ENCODE peak calls at places on chromosomes 11 and 22, in seven cellular contexts. B is H1, H is HepG2, J is IMR-90, A is SK-N-SH, V is HCT116, K is K562. C is an unnamed sample. For H3K4me1, the result is how much of the 10 kb centered on the place peaks cover.

GRCh38 chr11:469684-470667 is 19.9 kb downstream of the PTDSS2 start:
- DNase-seq in A (peak), B (no peak), J (peak), H (peak), K (no peak), V (no peak), C (peak)

GRCh38 chr22:31866918-31867317 is 77.4 kb upstream of the YWHAH start:
- DNase-seq in A (no peak), J (no peak), V (no peak), H (no peak), K (peak), B (no peak), C (no peak)

GRCh38 chr11:65585396-65586246 is 9.8 kb downstream of the EHBP1L1 start:
- DNase-seq in H (no peak), V (no peak), B (no peak), A (peak), K (no peak), J (no peak), C (no peak)

GRCh38 chr11:65401073-65401802 is 14.8 kb downstream of the FRMD8 start:
- DNase-seq in B (no peak), V (no peak), K (peak), A (no peak), H (no peak), J (no peak), C (no peak)

GRCh38 chr22:50340157-50340879 is 2.8 kb upstream of the PPP6R2 start:
- DNase-seq in K (peak), H (peak), J (no peak), V (no peak), A (peak), B (no peak), C (peak)

GRCh38 chr11:64225608-64226506 is at the start of the genes NUDT22 and TRPT1:
- DNase-seq in B (no peak), H (peak), A (peak), J (peak), K (peak), V (no peak), C (peak)

GRCh38 chr11:45745065-45745811 is 59.7 kb upstream of the SLC35C1 start:
- DNase-seq in J (no peak), H (no peak), V (no peak), A (no peak), K (no peak), B (no peak), C (no peak)

GRCh38 chr22:49156662-49157285 is 670.9 kb downstream of the BRD1 start:
- DNase-seq in B (no peak), H (no peak), A (peak), J (no peak), K (no peak), V (no peak), C (no peak)

GRCh38 chr11:42494459-42494858 is 817.3 kb upstream of the API5 start:
- DNase-seq in K (no peak), B (no peak), H (no peak), V (no peak), J (no peak), A (no peak), C (no peak)

GRCh38 chr22:24503137-24503850 is 8.2 kb downstream of the UPB1 start:
- DNase-seq in K (peak), H (no peak), A (peak), B (no peak), V (peak), J (peak), C (peak)

GRCh38 chr11:45896392-45897068 is 10.5 kb downstream of the FREY1 start:
- DNase-seq in A (peak), V (no peak), J (no peak), K (no peak), H (no peak), B (no peak), C (no peak)

GRCh38 chr11:111764621-111765020 is 1.6 kb downstream of the PPP2R1B start:
- DNase-seq in H (no peak), A (no peak), B (no peak), V (no peak), J (peak), K (no peak), C (no peak)

GRCh38 chr11:33256031-33256807 is 962 bp upstream of the HIPK3 start:
- DNase-seq in H (no peak), J (no peak), B (no peak), K (no peak), V (no peak), A (peak), C (peak)

GRCh38 chr11:1087279-1087960 is 12.7 kb downstream of the MUC2 start:
- DNase-seq in K (no peak), B (no peak), A (no peak), H (no peak), J (no peak), V (no peak), C (no peak)

GRCh38 chr11:55732936-55733335 is 40.3 kb upstream of the OR5D13 start:
- DNase-seq in V (no peak), J (no peak), A (no peak), K (no peak), H (no peak), B (no peak), C (no peak)

GRCh38 chr11:132586801-132587200 is 945.5 kb downstream of the OPCML start:
- DNase-seq in A (no peak), K (no peak), B (no peak), H (no peak), J (peak), V (no peak), C (no peak)

GRCh38 chr11:35389897-35390462 is 29.4 kb downstream of the SLC1A2 start:
- DNase-seq in A (no peak), K (no peak), H (no peak), V (no peak), B (no peak), J (no peak), C (no peak)

GRCh38 chr11:19200410-19201201 is 1.2 kb downstream of the CSRP3 start:
- DNase-seq in K (no peak), J (peak), B (no peak), H (no peak), V (no peak), A (no peak), C (no peak)

GRCh38 chr11:33266418-33267215 is 9.4 kb downstream of the HIPK3 start:
- DNase-seq in K (peak), A (no peak), H (peak), B (no peak), J (peak), V (no peak), C (peak)

GRCh38 chr22:45531441-45531840 is 28.8 kb downstream of the FBLN1 start:
- DNase-seq in H (no peak), V (no peak), B (no peak), A (no peak), J (no peak), K (no peak), C (no peak)
- H3K27ac ChIP-seq in H (no peak), V (no peak), B (no peak), A (no peak), J (peak), K (no peak), C (no peak)

DNA sequence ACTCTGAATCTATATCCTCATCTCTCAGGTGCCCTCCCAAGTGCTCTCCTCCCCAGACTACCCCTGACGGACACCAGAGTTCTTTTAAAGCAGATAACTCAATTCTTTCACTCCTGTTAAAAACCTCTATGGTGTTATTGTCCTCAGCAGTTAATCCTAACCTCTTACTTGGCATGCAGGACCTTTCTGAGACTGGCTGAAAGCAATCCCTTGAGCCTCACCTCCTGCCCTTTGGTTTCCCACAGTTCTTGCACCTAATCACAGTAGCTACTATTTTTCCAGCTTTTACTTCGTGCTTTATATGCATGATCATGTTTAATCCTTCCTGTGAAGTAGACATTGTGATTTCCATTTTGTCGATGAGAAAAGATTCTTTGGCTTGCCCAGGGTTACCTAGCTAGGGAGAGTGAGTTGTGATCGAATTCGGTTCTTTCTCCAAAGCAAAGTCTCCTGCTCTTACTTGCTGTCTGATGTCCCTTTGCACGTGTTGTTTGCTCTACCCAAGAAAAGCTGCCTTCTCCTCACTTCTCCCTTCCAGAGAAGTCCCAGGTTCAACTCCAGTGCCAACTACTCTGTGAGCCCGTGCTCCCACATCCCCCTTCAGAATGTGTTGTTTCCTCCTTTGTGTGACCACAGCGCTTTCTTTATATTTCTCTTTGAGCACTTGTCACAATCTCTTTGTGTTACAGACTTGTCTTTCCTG is 2.1 kb downstream of the UBE2L3 start:
- DNase-seq in J (no peak), H (no peak), V (no peak), B (no peak), K (peak), A (no peak), C (no peak)
- H3K4me1 ChIP-seq in J (under half), H (half or more), V (under half), B (under half), K (half or more), A (under half), C (half or more)

GRCh38 chr11:125049393-125049792 is 13.7 kb upstream of the SLC37A2 start:
- DNase-seq in A (no peak), H (no peak), J (no peak), V (no peak), K (no peak), B (no peak), C (no peak)

GRCh38 chr11:125056931-125057330 is 6.2 kb upstream of the SLC37A2 start:
- DNase-seq in K (no peak), B (no peak), V (no peak), H (no peak), J (no peak), A (no peak), C (no peak)

GRCh38 chr11:125055107-125055715 is 7.9 kb upstream of the SLC37A2 start:
- DNase-seq in H (no peak), J (no peak), K (no peak), B (no peak), V (no peak), A (no peak), C (no peak)

GRCh38 chr11:125057370-125058060 is 5.6 kb upstream of the SLC37A2 start:
- DNase-seq in J (no peak), K (peak), V (no peak), B (no peak), A (no peak), H (no peak), C (no peak)

DNA sequence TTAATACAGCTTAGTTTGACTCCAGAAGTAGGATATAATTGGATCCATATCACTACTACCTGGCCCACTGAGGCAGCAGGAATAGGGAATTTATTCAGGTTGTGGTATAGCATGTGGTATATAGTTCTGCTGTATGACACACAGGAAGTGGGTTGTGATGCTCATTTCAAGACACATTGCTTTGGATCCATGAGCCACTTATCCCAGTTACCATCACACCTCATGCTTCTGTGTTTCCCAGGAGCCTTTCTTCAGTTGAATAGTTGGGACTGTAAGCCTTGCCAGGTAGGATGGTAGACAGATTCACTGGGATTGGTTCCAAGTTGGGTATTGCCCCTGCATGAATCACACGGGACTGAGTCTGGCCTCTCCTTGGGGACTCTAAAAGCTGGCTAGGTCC is 9.9 kb upstream of the SLC37A2 start:
- DNase-seq in V (no peak), K (no peak), A (no peak), H (no peak), J (no peak), B (no peak), C (no peak)
- TF ChIP-seq RAD21 in V (no peak), K (no peak), A (no peak), H (no peak), J (no peak), B (no peak), C (no peak)

GRCh38 chr11:122069946-122070345 is 46.1 kb downstream of the BLID start:
- DNase-seq in J (peak), H (peak), V (no peak), B (no peak), A (peak), K (no peak), C (no peak)
- H3K27ac ChIP-seq in J (no peak), H (no peak), V (no peak), B (no peak), A (peak), K (no peak), C (no peak)

DNA sequence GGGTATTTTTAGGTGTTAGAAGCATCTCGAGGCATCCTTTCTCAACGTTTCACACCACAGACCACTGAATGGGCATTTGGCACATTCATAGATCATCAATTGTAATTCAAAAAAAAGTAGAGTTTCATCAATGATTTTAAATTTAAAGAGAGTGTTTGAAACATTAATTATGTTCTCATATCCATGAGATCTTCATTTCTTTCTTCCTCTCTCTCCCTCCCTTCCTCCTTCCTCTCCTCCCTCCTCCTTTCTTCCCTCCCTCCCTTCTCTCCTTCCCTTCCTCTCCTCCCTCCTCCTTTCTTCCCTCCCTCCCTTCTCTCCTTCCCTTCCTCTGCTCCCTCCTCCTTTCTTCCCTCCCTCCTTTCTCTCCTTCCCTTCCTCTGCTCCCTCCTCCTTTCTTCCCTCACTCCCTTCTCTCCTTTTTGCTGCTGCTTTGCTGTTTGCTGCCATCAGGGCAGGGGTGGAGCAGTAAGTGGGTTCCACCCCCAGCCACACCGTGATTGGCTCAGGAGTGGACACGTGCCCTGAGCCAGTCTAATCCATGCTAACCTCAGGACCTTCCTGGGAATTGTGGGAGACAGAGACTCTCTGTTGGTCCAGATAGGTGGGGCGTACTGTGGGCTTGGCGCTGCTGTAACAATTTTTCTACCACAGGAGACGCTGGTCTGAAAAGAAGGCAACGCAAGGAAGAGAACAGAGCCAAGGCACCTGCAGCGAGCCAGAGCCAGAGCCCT is 33.8 kb upstream of the APOBEC3A start:
- DNase-seq in B (no peak), K (peak), A (peak), V (peak), H (peak), J (peak), C (peak)
- H3K4me1 ChIP-seq in B (under half), K (under half), A (under half), V (half or more), H (half or more), J (under half), C (under half)

GRCh38 chr11:2100361-2101170 is 38.6 kb downstream of the IGF2 start:
- DNase-seq in K (peak), B (no peak), H (no peak), V (no peak), J (no peak), A (peak), C (no peak)

GRCh38 chr11:2097356-2097997 is 41.7 kb downstream of the IGF2 start:
- DNase-seq in B (peak), V (no peak), A (no peak), K (peak), J (peak), H (peak), C (no peak)

GRCh38 chr11:2099523-2100316 is 39.5 kb downstream of the IGF2 start:
- DNase-seq in A (peak), K (no peak), H (no peak), B (no peak), J (no peak), V (no peak), C (no peak)

GRCh38 chr11:2097998-2098690 is 41.0 kb downstream of the IGF2 start:
- DNase-seq in K (no peak), H (no peak), J (no peak), V (no peak), A (no peak), B (no peak), C (no peak)

GRCh38 chr11:2098691-2099522 is 40.3 kb downstream of the IGF2 start:
- DNase-seq in K (no peak), V (no peak), B (no peak), H (no peak), J (no peak), A (no peak), C (no peak)
- TF ChIP-seq RAD21 in K (no peak), V (no peak), B (no peak), H (no peak), J (no peak), A (no peak), C (no peak)

GRCh38 chr11:106077609-106078517 is at the start of gene AASDHPPT:
- DNase-seq in A (peak), K (peak), B (no peak), H (peak), V (peak), J (peak), C (peak)

GRCh38 chr11:106076923-106077608 is at the start of gene KBTBD3:
- DNase-seq in V (peak), K (peak), J (peak), A (peak), B (peak), H (peak), C (peak)

GRCh38 chr11:106076421-106076922 is 675 bp downstream of the KBTBD3 start:
- DNase-seq in J (no peak), H (no peak), A (no peak), K (peak), B (no peak), V (no peak), C (no peak)

GRCh38 chr11:106070606-106071005 is 6.5 kb downstream of the KBTBD3 start:
- DNase-seq in K (no peak), B (no peak), A (no peak), H (peak), J (no peak), V (no peak), C (no peak)

GRCh38 chr11:106072804-106073203 is 4.3 kb downstream of the KBTBD3 start:
- DNase-seq in B (no peak), H (no peak), A (no peak), J (no peak), K (no peak), V (no peak), C (no peak)
- H3K27ac ChIP-seq in B (no peak), H (no peak), A (no peak), J (no peak), K (no peak), V (no peak), C (no peak)

C was measured in A549.